ENCODE peak calls at places on chromosomes 13 and 19, in eight cellular contexts. One of them, this sample, is unnamed.

GRCh38 chr13:42875448-42876269 is 94.3 kb downstream of the FAM216B start:
- DNase-seq in endodermal cell: peak; percentile 85
- DNase-seq in OCI-LY7: no peak
- DNase-seq in tibial artery: no peak
- DNase-seq in adrenal gland: peak; percentile 68
- DNase-seq in H1: no peak
- DNase-seq in choroid plexus epithelial cell: peak; percentile 85
- DNase-seq in left lung: no peak
- DNase-seq in this sample: peak; percentile 48

GRCh38 chr19:33507021-33507956 is 14.3 kb downstream of the PEPD start:
- DNase-seq in endodermal cell: no peak
- DNase-seq in OCI-LY7: no peak
- DNase-seq in tibial artery: no peak
- DNase-seq in adrenal gland: no peak
- DNase-seq in H1: no peak
- DNase-seq in choroid plexus epithelial cell: no peak
- DNase-seq in left lung: no peak
- DNase-seq in this sample: peak; percentile 12

GRCh38 chr19:46692918-46693722 is 23.8 kb downstream of the PRKD2 start:
- DNase-seq in endodermal cell: no peak
- DNase-seq in OCI-LY7: no peak
- DNase-seq in tibial artery: no peak
- DNase-seq in adrenal gland: no peak
- DNase-seq in H1: no peak
- DNase-seq in choroid plexus epithelial cell: no peak
- DNase-seq in left lung: no peak
- DNase-seq in this sample: no peak

GRCh38 chr19:1070576-1070930 is 3.6 kb downstream of the ARHGAP45 start:
- DNase-seq in endodermal cell: peak; percentile 82
- DNase-seq in OCI-LY7: no peak
- DNase-seq in tibial artery: no peak
- DNase-seq in adrenal gland: no peak
- DNase-seq in H1: peak; percentile 81
- DNase-seq in choroid plexus epithelial cell: no peak
- DNase-seq in left lung: no peak
- DNase-seq in this sample: no peak

GRCh38 chr19:13842294-13843103 is 34.4 kb upstream of the NANOS3 start:
- DNase-seq in endodermal cell: peak; percentile 71
- DNase-seq in OCI-LY7: peak; percentile 36
- DNase-seq in tibial artery: peak; percentile 89
- DNase-seq in adrenal gland: peak; percentile 88
- DNase-seq in H1: no peak
- DNase-seq in choroid plexus epithelial cell: peak; percentile 78
- DNase-seq in left lung: peak; percentile 88
- DNase-seq in this sample: peak; percentile 57

GRCh38 chr19:55098716-55099556 is 18.5 kb downstream of the PPP1R12C start:
- DNase-seq in endodermal cell: peak; percentile 66
- DNase-seq in OCI-LY7: no peak
- DNase-seq in tibial artery: no peak
- DNase-seq in adrenal gland: no peak
- DNase-seq in H1: no peak
- DNase-seq in choroid plexus epithelial cell: no peak
- DNase-seq in left lung: no peak
- DNase-seq in this sample: no peak

GRCh38 chr13:90594694-90595093 is 752.8 kb upstream of the MIR17HG start:
- DNase-seq in endodermal cell: no peak
- DNase-seq in OCI-LY7: no peak
- DNase-seq in tibial artery: no peak
- DNase-seq in adrenal gland: no peak
- DNase-seq in H1: no peak
- DNase-seq in choroid plexus epithelial cell: peak; percentile 71
- DNase-seq in left lung: no peak
- DNase-seq in this sample: peak; percentile 79

GRCh38 chr13:103859952-103860351 is 793.7 kb upstream of the SLC10A2 start:
- DNase-seq in endodermal cell: no peak
- DNase-seq in OCI-LY7: no peak
- DNase-seq in tibial artery: no peak
- DNase-seq in adrenal gland: no peak
- DNase-seq in H1: no peak
- DNase-seq in choroid plexus epithelial cell: no peak
- DNase-seq in left lung: no peak
- DNase-seq in this sample: no peak

GRCh38 chr13:110559429-110559943 is 2.0 kb downstream of the RAB20 start:
- DNase-seq in endodermal cell: no peak
- DNase-seq in OCI-LY7: no peak
- DNase-seq in tibial artery: peak; percentile 55
- DNase-seq in adrenal gland: peak; percentile 79
- DNase-seq in H1: no peak
- DNase-seq in choroid plexus epithelial cell: peak; percentile 71
- DNase-seq in left lung: peak; percentile 86
- DNase-seq in this sample: no peak

GRCh38 chr19:1874554-1875185 is 10.6 kb downstream of the ABHD17A start:
- DNase-seq in endodermal cell: no peak
- DNase-seq in OCI-LY7: peak; percentile 48
- DNase-seq in tibial artery: no peak
- DNase-seq in adrenal gland: no peak
- DNase-seq in H1: no peak
- DNase-seq in choroid plexus epithelial cell: no peak
- DNase-seq in left lung: no peak
- DNase-seq in this sample: peak; percentile 39

GRCh38 chr19:591099-591958 is 1.6 kb downstream of the HCN2 start:
- DNase-seq in endodermal cell: peak; percentile 87
- DNase-seq in OCI-LY7: no peak
- DNase-seq in tibial artery: no peak
- DNase-seq in adrenal gland: no peak
- DNase-seq in H1: peak; percentile 82
- DNase-seq in choroid plexus epithelial cell: no peak
- DNase-seq in left lung: no peak
- DNase-seq in this sample: no peak

GRCh38 chr19:35895911-35896642 is 4.3 kb downstream of the NFKBID start:
- DNase-seq in endodermal cell: no peak
- DNase-seq in OCI-LY7: no peak
- DNase-seq in tibial artery: no peak
- DNase-seq in adrenal gland: no peak
- DNase-seq in H1: no peak
- DNase-seq in choroid plexus epithelial cell: no peak
- DNase-seq in left lung: no peak
- DNase-seq in this sample: no peak

GRCh38 chr13:32228330-32229041 is 86.7 kb downstream of the ZAR1L start:
- DNase-seq in endodermal cell: no peak
- DNase-seq in OCI-LY7: no peak
- DNase-seq in tibial artery: no peak
- DNase-seq in adrenal gland: no peak
- DNase-seq in H1: no peak
- DNase-seq in choroid plexus epithelial cell: peak; percentile 80
- DNase-seq in left lung: no peak
- DNase-seq in this sample: peak; percentile 46

GRCh38 chr19:43957891-43958290 is 6.9 kb downstream of the ZNF221 start:
- DNase-seq in endodermal cell: no peak
- DNase-seq in OCI-LY7: no peak
- DNase-seq in tibial artery: no peak
- DNase-seq in adrenal gland: no peak
- DNase-seq in H1: no peak
- DNase-seq in choroid plexus epithelial cell: peak; percentile 36
- DNase-seq in left lung: no peak
- DNase-seq in this sample: peak; percentile 93

GRCh38 chr13:40586886-40587285 is 79.6 kb downstream of the FOXO1 start:
- DNase-seq in endodermal cell: no peak
- DNase-seq in OCI-LY7: no peak
- DNase-seq in tibial artery: no peak
- DNase-seq in adrenal gland: no peak
- DNase-seq in H1: no peak
- DNase-seq in choroid plexus epithelial cell: no peak
- DNase-seq in left lung: no peak
- DNase-seq in this sample: peak; percentile 25

GRCh38 chr19:33063356-33064116 is 1.2 kb downstream of the RHPN2 start:
- DNase-seq in endodermal cell: peak; percentile 71
- DNase-seq in OCI-LY7: peak; percentile 13
- DNase-seq in tibial artery: no peak
- DNase-seq in adrenal gland: peak; percentile 6
- DNase-seq in H1: peak; percentile 60
- DNase-seq in choroid plexus epithelial cell: no peak
- DNase-seq in left lung: no peak
- DNase-seq in this sample: peak; percentile 18

GRCh38 chr13:44648392-44649117 is 72.4 kb upstream of the TSC22D1 start:
- DNase-seq in endodermal cell: no peak
- DNase-seq in OCI-LY7: no peak
- DNase-seq in tibial artery: no peak
- DNase-seq in adrenal gland: peak; percentile 3
- DNase-seq in H1: no peak
- DNase-seq in choroid plexus epithelial cell: peak; percentile 37
- DNase-seq in left lung: no peak
- DNase-seq in this sample: peak; percentile 56

GRCh38 chr13:98751397-98752110 is 918 bp downstream of the SLC15A1 start:
- DNase-seq in endodermal cell: peak; percentile 83
- DNase-seq in OCI-LY7: no peak
- DNase-seq in tibial artery: no peak
- DNase-seq in adrenal gland: peak; percentile 6
- DNase-seq in H1: peak; percentile 59
- DNase-seq in choroid plexus epithelial cell: peak; percentile 29
- DNase-seq in left lung: no peak
- DNase-seq in this sample: peak; percentile 44

GRCh38 chr13:40384976-40385857 is 281.2 kb downstream of the FOXO1 start:
- DNase-seq in endodermal cell: no peak
- DNase-seq in OCI-LY7: no peak
- DNase-seq in tibial artery: no peak
- DNase-seq in adrenal gland: no peak
- DNase-seq in H1: no peak
- DNase-seq in choroid plexus epithelial cell: no peak
- DNase-seq in left lung: no peak
- DNase-seq in this sample: peak; percentile 28

GRCh38 chr13:48555441-48555840 is 22.6 kb upstream of the RCBTB2 start:
- DNase-seq in endodermal cell: no peak
- DNase-seq in OCI-LY7: no peak
- DNase-seq in tibial artery: no peak
- DNase-seq in adrenal gland: no peak
- DNase-seq in H1: no peak
- DNase-seq in choroid plexus epithelial cell: no peak
- DNase-seq in left lung: no peak
- DNase-seq in this sample: no peak

GRCh38 chr13:98925949-98926348 is 51.9 kb downstream of the DOCK9 start:
- DNase-seq in endodermal cell: no peak
- DNase-seq in OCI-LY7: no peak
- DNase-seq in tibial artery: no peak
- DNase-seq in adrenal gland: no peak
- DNase-seq in H1: no peak
- DNase-seq in choroid plexus epithelial cell: no peak
- DNase-seq in left lung: no peak
- DNase-seq in this sample: no peak

GRCh38 chr13:27339299-27339698 is 68.7 kb downstream of the RASL11A start:
- DNase-seq in endodermal cell: peak; percentile 92
- DNase-seq in OCI-LY7: peak; percentile 78
- DNase-seq in tibial artery: no peak
- DNase-seq in adrenal gland: peak; percentile 16
- DNase-seq in H1: peak; percentile 77
- DNase-seq in choroid plexus epithelial cell: peak; percentile 73
- DNase-seq in left lung: no peak
- DNase-seq in this sample: peak; percentile 54

GRCh38 chr13:92657565-92657964 is 569.0 kb upstream of the GPC6 start:
- DNase-seq in endodermal cell: no peak
- DNase-seq in OCI-LY7: no peak
- DNase-seq in tibial artery: no peak
- DNase-seq in adrenal gland: no peak
- DNase-seq in H1: no peak
- DNase-seq in choroid plexus epithelial cell: peak; percentile 75
- DNase-seq in left lung: no peak
- DNase-seq in this sample: no peak

GRCh38 chr13:77480071-77480470 is 55.4 kb upstream of the SCEL start:
- DNase-seq in endodermal cell: no peak
- DNase-seq in OCI-LY7: no peak
- DNase-seq in tibial artery: no peak
- DNase-seq in adrenal gland: no peak
- DNase-seq in H1: no peak
- DNase-seq in choroid plexus epithelial cell: peak; percentile 10
- DNase-seq in left lung: no peak
- DNase-seq in this sample: peak; percentile 8

GRCh38 chr13:77476456-77476855 is 59.0 kb upstream of the SCEL start:
- DNase-seq in endodermal cell: no peak
- DNase-seq in OCI-LY7: no peak
- DNase-seq in tibial artery: no peak
- DNase-seq in adrenal gland: no peak
- DNase-seq in H1: no peak
- DNase-seq in choroid plexus epithelial cell: no peak
- DNase-seq in left lung: no peak
- DNase-seq in this sample: no peak

GRCh38 chr13:77479326-77479725 is 56.2 kb upstream of the SCEL start:
- DNase-seq in endodermal cell: no peak
- DNase-seq in OCI-LY7: no peak
- DNase-seq in tibial artery: no peak
- DNase-seq in adrenal gland: no peak
- DNase-seq in H1: no peak
- DNase-seq in choroid plexus epithelial cell: no peak
- DNase-seq in left lung: no peak
- DNase-seq in this sample: no peak

GRCh38 chr13:77477299-77477848 is 58.1 kb upstream of the SCEL start:
- DNase-seq in endodermal cell: no peak
- DNase-seq in OCI-LY7: no peak
- DNase-seq in tibial artery: no peak
- DNase-seq in adrenal gland: no peak
- DNase-seq in H1: no peak
- DNase-seq in choroid plexus epithelial cell: no peak
- DNase-seq in left lung: no peak
- DNase-seq in this sample: peak; percentile 15

GRCh38 chr13:77478645-77478997 is 56.9 kb upstream of the SCEL start:
- DNase-seq in endodermal cell: no peak
- DNase-seq in OCI-LY7: no peak
- DNase-seq in tibial artery: no peak
- DNase-seq in adrenal gland: no peak
- DNase-seq in H1: no peak
- DNase-seq in choroid plexus epithelial cell: no peak
- DNase-seq in left lung: no peak
- DNase-seq in this sample: no peak
- TF ChIP-seq CTCF in endodermal cell: peak; percentile 7
- TF ChIP-seq CTCF in OCI-LY7: peak; percentile 23
- TF ChIP-seq CTCF in tibial artery: no peak
- TF ChIP-seq CTCF in adrenal gland: no peak
- TF ChIP-seq CTCF in H1: no peak
- TF ChIP-seq CTCF in choroid plexus epithelial cell: no peak
- TF ChIP-seq CTCF in left lung: no peak
- TF ChIP-seq CTCF in this sample: no peak

GRCh38 chr19:34851277-34851804 is 75.4 kb upstream of the ZNF30 start:
- DNase-seq in endodermal cell: peak; percentile 72
- DNase-seq in OCI-LY7: peak; percentile 65
- DNase-seq in tibial artery: no peak
- DNase-seq in adrenal gland: no peak
- DNase-seq in H1: no peak
- DNase-seq in choroid plexus epithelial cell: no peak
- DNase-seq in left lung: no peak
- DNase-seq in this sample: no peak
- TF ChIP-seq CTCF in endodermal cell: peak; percentile 72
- TF ChIP-seq CTCF in OCI-LY7: peak; percentile 61
- TF ChIP-seq CTCF in tibial artery: no peak
- TF ChIP-seq CTCF in adrenal gland: no peak
- TF ChIP-seq CTCF in H1: peak; percentile 58
- TF ChIP-seq CTCF in choroid plexus epithelial cell: no peak
- TF ChIP-seq CTCF in left lung: no peak
- TF ChIP-seq CTCF in this sample: no peak

GRCh38 chr19:27709496-27709895 is 1503.5 kb downstream of the UQCRFS1 start:
- DNase-seq in endodermal cell: no peak
- DNase-seq in OCI-LY7: no peak
- DNase-seq in tibial artery: no peak
- DNase-seq in adrenal gland: no peak
- DNase-seq in H1: no peak
- DNase-seq in choroid plexus epithelial cell: no peak
- DNase-seq in left lung: no peak
- DNase-seq in this sample: no peak
- TF ChIP-seq CTCF in endodermal cell: no peak
- TF ChIP-seq CTCF in OCI-LY7: no peak
- TF ChIP-seq CTCF in tibial artery: no peak
- TF ChIP-seq CTCF in adrenal gland: no peak
- TF ChIP-seq CTCF in H1: no peak
- TF ChIP-seq CTCF in choroid plexus epithelial cell: no peak
- TF ChIP-seq CTCF in left lung: no peak
- TF ChIP-seq CTCF in this sample: no peak

GRCh38 chr19:37719927-37720265 is 335 bp upstream of the ZNF607 start:
- DNase-seq in endodermal cell: no peak
- DNase-seq in OCI-LY7: no peak
- DNase-seq in tibial artery: no peak
- DNase-seq in adrenal gland: no peak
- DNase-seq in H1: no peak
- DNase-seq in choroid plexus epithelial cell: no peak
- DNase-seq in left lung: no peak
- DNase-seq in this sample: no peak
- TF ChIP-seq CTCF in endodermal cell: no peak
- TF ChIP-seq CTCF in OCI-LY7: peak; percentile 28
- TF ChIP-seq CTCF in tibial artery: no peak
- TF ChIP-seq CTCF in adrenal gland: no peak
- TF ChIP-seq CTCF in H1: no peak
- TF ChIP-seq CTCF in choroid plexus epithelial cell: no peak
- TF ChIP-seq CTCF in left lung: no peak
- TF ChIP-seq CTCF in this sample: no peak